ENCODE peak calls at places on chromosomes 3 and 15, in five cellular contexts. M is CD4-positive, CD25-positive, alpha-beta regulatory T cell; A is fibroblast of lung; K is stomach; H is ovary. Y is an unnamed sample. For H3K4me1, the result is how much of the 10 kb centered on the place peaks cover.

GRCh38 chr3:45582407-45582806 is 12.1 kb upstream of the LIMD1 start:
- DNase-seq in K (no peak), H (no peak), A (peak), M (peak), Y (no peak)

GRCh38 chr15:37682304-37682703 is 252.1 kb upstream of the TMCO5A start:
- DNase-seq in A (peak), H (no peak), K (no peak), M (no peak), Y (peak)

GRCh38 chr15:101689901-101690300 is 34.4 kb downstream of the TARS3 start:
- DNase-seq in M (no peak), K (no peak), H (no peak), A (peak), Y (no peak)

GRCh38 chr15:43905755-43906154 is 79.0 kb downstream of the WDR76 start:
- DNase-seq in H (no peak), A (no peak), M (no peak), K (no peak), Y (no peak)

GRCh38 chr3:155080692-155081091 is 573 bp downstream of the MME start:
- DNase-seq in M (no peak), K (no peak), H (no peak), A (no peak), Y (no peak)

GRCh38 chr3:193996641-193997089 is 139.3 kb upstream of the HES1 start:
- DNase-seq in H (no peak), K (no peak), A (peak), M (no peak), Y (no peak)

GRCh38 chr3:138912237-138912636 is 34.7 kb downstream of the FOXL2 start:
- DNase-seq in H (no peak), M (no peak), A (no peak), K (no peak), Y (no peak)

GRCh38 chr15:48451736-48452135 is 120.5 kb downstream of the DUT start:
- DNase-seq in A (no peak), M (no peak), K (no peak), H (no peak), Y (no peak)

GRCh38 chr3:50454671-50455070 is 48.8 kb downstream of the CACNA2D2 start:
- DNase-seq in H (no peak), K (no peak), M (no peak), A (no peak), Y (peak)

GRCh38 chr3:34035775-34036174 is 237.3 kb downstream of the PDCD6IP start:
- DNase-seq in H (no peak), M (no peak), A (no peak), K (no peak), Y (no peak)

GRCh38 chr3:151906751-151907150 is 33.3 kb downstream of the SUCNR1 start:
- DNase-seq in K (no peak), M (no peak), A (peak), H (no peak), Y (no peak)

GRCh38 chr3:151901946-151902285 is 28.5 kb downstream of the SUCNR1 start:
- DNase-seq in K (no peak), A (no peak), M (no peak), H (no peak), Y (no peak)

GRCh38 chr3:151908399-151908798 is 35.0 kb downstream of the SUCNR1 start:
- DNase-seq in K (no peak), M (no peak), H (no peak), A (no peak), Y (no peak)

GRCh38 chr3:151903501-151903991 is 30.1 kb downstream of the SUCNR1 start:
- DNase-seq in K (no peak), H (no peak), A (peak), M (no peak), Y (no peak)

DNA sequence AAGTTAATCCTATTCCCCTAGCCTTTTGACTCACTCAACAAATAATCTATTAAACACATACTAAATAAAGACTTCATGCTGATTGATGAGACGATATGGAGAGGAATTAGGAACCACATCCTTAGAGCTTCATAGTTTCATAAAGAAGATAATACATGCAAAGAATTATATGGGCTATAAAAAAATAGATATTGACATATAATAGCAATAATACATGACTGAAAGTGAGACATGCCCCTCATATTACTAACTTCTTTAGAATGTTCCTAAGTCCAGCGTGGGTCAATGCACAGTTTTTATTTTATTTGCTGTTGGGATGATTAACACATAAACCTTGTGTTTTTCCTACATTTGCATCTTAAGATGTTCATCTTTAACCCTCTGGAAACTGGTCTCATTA is 32.2 kb downstream of the SUCNR1 start:
- DNase-seq in H (no peak), A (no peak), M (no peak), K (no peak), Y (no peak)
- H3K4me1 ChIP-seq in H (under half), A (under half), M (under half), K (under half), Y (under half)

DNA sequence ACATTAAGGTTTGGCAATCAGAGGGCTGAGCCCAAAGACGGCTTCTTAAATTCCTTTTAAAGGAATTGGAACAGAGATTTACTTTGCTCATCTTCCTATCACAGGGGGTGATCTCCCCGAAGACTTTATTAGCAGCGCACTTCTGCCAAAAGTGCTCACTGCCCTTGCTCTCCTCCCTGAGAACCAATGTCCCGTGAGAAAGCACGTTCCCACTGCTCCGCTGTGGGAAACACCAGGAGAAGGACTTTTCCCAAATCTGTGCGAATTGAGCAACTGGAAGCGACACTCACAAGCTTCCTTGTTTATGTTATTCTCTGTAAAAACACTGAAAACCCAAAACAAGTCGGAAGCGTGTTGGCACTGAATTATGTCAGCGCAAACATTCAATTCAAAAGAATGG is 670.9 kb upstream of the NR2F2 start:
- DNase-seq in A (no peak), H (no peak), K (no peak), M (no peak), Y (no peak)
- H3K27ac ChIP-seq in A (no peak), H (no peak), K (no peak), M (no peak), Y (no peak)

DNA sequence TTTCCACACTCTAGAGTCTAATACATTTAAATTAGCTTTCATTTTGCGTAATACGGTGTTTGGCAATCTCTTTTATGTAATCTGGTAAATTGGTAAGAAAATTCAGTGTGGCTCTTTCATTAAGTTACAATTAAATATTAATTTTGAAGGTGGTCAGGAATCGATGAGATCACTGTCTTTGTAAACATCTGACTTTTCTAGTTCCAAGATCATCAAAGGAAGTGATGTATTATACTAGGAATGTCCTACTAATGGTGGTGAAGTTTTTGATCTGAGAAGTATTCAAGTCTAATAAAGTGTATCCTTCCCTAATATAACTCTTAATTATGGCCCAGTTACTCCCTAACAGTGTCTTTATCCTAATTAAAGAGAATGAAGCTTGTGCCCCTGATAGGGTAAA is 1.1 kb upstream of the UTS2B start:
- DNase-seq in A (peak), K (no peak), M (no peak), H (no peak), Y (no peak)
- H3K4me1 ChIP-seq in A (under half), K (under half), M (under half), H (under half), Y (under half)

DNA sequence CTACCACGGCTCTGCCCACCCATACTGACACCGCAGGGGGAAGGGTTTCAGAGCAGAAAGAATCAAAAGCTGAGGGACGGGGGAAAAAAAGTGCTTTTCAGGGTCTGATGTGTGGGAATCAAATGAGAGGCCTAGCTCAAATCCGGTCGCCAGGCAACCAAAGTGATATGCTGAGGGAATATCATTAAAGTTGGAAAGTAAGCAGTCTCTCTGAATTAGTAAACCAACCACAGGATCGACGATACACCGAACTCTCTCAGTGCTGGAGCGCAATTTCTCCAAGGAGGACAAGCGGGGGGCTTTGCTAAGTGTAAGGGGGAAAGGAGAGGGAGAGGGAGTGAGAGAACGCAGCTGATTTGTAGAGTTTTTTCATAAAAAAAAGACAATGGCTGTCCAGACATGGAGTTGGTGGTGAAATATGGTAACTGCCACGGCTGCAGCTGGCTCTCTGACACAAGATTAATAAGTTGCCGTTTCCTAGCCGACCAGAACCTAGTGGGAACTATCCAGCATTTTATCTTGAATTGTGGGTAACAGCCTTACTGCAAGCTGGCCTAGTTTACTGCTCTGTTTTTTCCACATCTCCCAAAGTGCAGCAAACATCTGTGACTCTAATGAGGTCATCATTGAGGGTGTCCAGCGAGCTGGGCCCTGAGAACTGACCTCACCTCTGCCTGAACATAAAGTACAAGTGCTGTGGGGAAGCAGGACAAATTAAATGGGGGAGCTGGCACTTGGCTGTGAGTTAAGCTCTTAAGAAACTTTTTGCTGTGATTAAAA is 530.2 kb downstream of the SOX2 start:
- DNase-seq in M (no peak), A (peak), H (peak), K (no peak), Y (no peak)
- H3K27ac ChIP-seq in M (no peak), A (no peak), H (no peak), K (no peak), Y (no peak)

GRCh38 chr3:125585595-125586223 is 9.6 kb downstream of the OSBPL11 start:
- DNase-seq in K (peak), A (peak), M (peak), H (peak), Y (peak)

GRCh38 chr3:125589743-125590142 is 5.6 kb downstream of the OSBPL11 start:
- DNase-seq in M (no peak), K (no peak), A (peak), H (no peak), Y (no peak)

GRCh38 chr3:125591116-125591755 is 4.1 kb downstream of the OSBPL11 start:
- DNase-seq in A (no peak), H (no peak), M (no peak), K (no peak), Y (no peak)

GRCh38 chr3:125582707-125583106 is 12.6 kb downstream of the OSBPL11 start:
- DNase-seq in A (no peak), H (no peak), M (peak), K (no peak), Y (no peak)

DNA sequence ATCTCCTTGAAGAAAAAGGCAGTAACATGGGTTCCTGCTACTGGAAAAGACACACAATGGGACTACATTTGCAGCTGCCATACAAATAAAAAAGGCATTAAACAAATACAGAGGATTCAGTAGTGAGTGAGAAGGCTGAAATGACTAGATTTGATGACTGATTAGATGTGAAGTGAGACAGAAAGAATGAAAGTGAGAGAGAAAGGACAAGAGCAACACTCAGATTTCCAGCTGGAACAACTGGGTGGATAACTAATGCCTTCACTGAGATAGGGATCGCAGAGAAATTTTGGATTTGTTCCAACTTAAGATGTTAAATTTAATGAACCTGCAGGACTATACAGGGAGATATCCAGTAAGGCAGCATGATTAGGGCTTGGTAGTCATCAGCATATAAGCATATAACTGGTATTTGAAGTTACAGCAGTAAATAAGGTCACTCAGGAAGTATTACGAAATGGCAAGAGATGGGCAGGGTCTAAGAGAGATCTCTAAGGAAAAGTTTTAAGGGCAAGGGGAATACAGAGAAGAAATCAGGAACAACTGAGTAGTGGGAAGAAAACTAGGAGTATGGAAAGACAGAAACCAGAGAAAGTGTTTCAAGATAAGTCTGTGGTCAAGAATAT is 8.1 kb downstream of the OSBPL11 start:
- DNase-seq in A (no peak), K (no peak), M (no peak), H (no peak), Y (no peak)
- H3K4me1 ChIP-seq in A (under half), K (under half), M (under half), H (under half), Y (under half)

Y was measured in iPS DF 6.9.